ENCODE peak calls at places on chromosome 2, in seven cellular contexts. U is transverse colon, P is mammary epithelial cell, R is adrenal gland, W is A549, I is neural progenitor cell, Z is esophagus squamous epithelium. H is an unnamed sample.

GRCh38 chr2:203025592-203025991 is 10.9 kb downstream of the NBEAL1 start:
- DNase-seq in U (no peak), P (peak), R (no peak), W (no peak), I (no peak), Z (no peak), H (no peak)

GRCh38 chr2:183729380-183729779 is 605.1 kb downstream of the NUP35 start:
- DNase-seq in U (no peak), P (no peak), R (no peak), W (no peak), I (no peak), Z (no peak), H (no peak)

GRCh38 chr2:46143401-46144132 is 153.6 kb upstream of the EPAS1 start:
- DNase-seq in U (no peak), P (no peak), R (peak), W (no peak), I (no peak), Z (no peak), H (no peak)

GRCh38 chr2:71893646-71894045 is 254.0 kb downstream of the CYP26B1 start:
- DNase-seq in U (no peak), P (no peak), R (no peak), W (no peak), I (no peak), Z (no peak), H (no peak)

GRCh38 chr2:3470856-3471737 is 48.2 kb downstream of the ADI1 start:
- DNase-seq in U (no peak), P (no peak), R (no peak), W (no peak), I (no peak), Z (no peak), H (no peak)

GRCh38 chr2:238320648-238321281 is 447 bp downstream of the TRAF3IP1 start:
- DNase-seq in U (no peak), P (no peak), R (peak), W (peak), I (peak), Z (no peak), H (no peak)

GRCh38 chr2:85705680-85706039 is 11.5 kb downstream of the GNLY start:
- DNase-seq in U (peak), P (peak), R (peak), W (no peak), I (no peak), Z (no peak), H (no peak)

GRCh38 chr2:85308951-85309555 is 18.7 kb downstream of the TGOLN2 start:
- DNase-seq in U (peak), P (no peak), R (peak), W (no peak), I (no peak), Z (no peak), H (peak)

GRCh38 chr2:185417688-185418087 is 320.9 kb upstream of the FSIP2 start:
- DNase-seq in U (no peak), P (no peak), R (no peak), W (no peak), I (no peak), Z (no peak), H (no peak)

DNA sequence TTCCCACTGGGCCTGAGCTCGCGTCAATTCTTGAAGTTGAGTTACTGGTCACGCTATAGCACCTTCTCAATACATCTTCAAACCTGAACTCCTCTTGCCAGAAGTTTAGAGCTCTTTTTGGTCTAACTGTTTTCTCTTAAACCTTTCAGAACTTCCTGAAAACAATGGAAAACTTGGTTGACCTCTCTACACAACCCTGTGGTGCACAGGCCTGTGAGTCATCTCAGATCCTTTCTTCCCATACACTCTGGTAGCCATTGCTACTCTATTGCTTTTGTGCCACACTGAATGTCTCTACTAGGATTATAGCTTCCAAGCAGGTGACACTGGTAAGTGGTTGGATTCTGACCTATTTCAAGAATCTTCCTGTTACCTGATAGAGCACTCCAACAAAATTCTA is 321.5 kb upstream of the FSIP2 start:
- DNase-seq in U (no peak), P (no peak), R (no peak), W (no peak), I (no peak), Z (no peak), H (no peak)
- TF ChIP-seq CTCF in U (no peak), P (no peak), R (no peak), W (no peak), I (no peak), Z (no peak), H (no peak)

DNA sequence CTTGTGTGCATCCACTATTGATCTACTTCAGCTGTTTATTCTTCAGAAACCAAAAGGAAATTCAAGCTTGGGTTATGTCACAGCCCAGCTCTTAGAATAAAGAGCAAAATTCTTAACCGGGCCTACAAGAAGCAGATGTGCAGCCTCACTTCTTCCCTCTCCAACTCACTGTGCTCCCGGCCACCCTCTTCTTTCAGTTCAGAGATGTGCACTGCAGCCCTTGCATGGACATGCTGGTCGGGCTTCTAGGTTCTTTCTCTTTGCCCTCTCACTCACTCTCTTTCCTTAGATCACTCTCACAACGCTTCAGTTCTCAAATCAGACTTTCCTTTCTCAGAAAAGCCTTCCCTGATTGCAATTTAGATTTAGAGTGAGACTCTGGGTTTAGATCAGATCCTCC is 104.1 kb downstream of the CHN1 start:
- DNase-seq in U (no peak), P (no peak), R (peak), W (no peak), I (peak), Z (no peak), H (no peak)
- H3K27ac ChIP-seq in U (no peak), P (no peak), R (no peak), W (no peak), I (peak), Z (no peak), H (no peak)

GRCh38 chr2:233938676-233939370 is 21.6 kb downstream of the TRPM8 start:
- DNase-seq in U (no peak), P (no peak), R (no peak), W (no peak), I (no peak), Z (no peak), H (no peak)
- H3K4me3 ChIP-seq in U (no peak), P (no peak), R (no peak), W (no peak), I (no peak), Z (peak), H (no peak)

GRCh38 chr2:18456026-18456425 is 104.4 kb downstream of the RDH14 start:
- DNase-seq in U (no peak), P (no peak), R (no peak), W (no peak), I (no peak), Z (no peak), H (no peak)

GRCh38 chr2:18454692-18455255 is 105.7 kb downstream of the RDH14 start:
- DNase-seq in U (no peak), P (no peak), R (no peak), W (no peak), I (no peak), Z (no peak), H (no peak)

DNA sequence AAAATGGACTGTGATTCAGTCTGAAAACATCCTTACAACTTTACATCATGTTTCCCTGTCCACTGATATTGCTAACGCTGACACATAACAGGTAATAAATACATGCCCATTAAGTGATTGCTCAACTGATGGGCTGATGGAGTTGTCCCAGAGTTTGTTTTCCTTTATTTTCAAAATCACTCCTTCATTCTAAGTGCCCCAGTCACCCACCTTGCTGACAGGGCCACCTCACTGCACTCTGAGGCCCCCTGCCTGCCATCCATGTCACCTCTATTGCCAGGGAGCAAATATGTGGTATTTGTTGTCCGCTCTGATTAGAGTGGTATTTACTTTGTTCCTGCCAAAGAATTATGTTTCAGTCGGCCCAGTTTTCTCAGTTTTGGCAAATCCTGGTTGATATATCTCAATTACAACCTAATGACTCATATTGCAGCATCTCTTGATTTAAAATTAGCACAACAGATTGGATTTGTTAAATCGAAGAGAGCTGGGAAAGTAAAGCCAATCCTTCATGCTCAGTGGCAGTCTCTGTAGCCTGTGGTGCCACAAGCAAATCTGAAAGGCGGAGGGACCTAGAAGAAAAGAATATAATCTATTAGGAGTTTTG is 105.1 kb downstream of the RDH14 start:
- DNase-seq in U (no peak), P (peak), R (no peak), W (no peak), I (peak), Z (no peak), H (no peak)
- TF ChIP-seq CTCF in U (no peak), P (no peak), R (no peak), W (peak), I (peak), Z (no peak), H (no peak)